ENCODE peak calls at places on chromosomes 13 and 19, in six cellular contexts. T is WTC11, C is cardiac fibroblast, U is Peyer's patch, O is hepatocyte, S is body of pancreas. G is an unnamed sample.

GRCh38 chr19:2952953-2953481 is 8.2 kb upstream of the ZNF77 start:
- DNase-seq in U (peak), S (peak), C (no peak), T (no peak), O (peak), G (no peak)

GRCh38 chr13:27379694-27380596 is 44.5 kb upstream of the GTF3A start:
- DNase-seq in T (peak), S (peak), C (peak), U (peak), O (peak), G (peak)

GRCh38 chr19:53597023-53597422 is 34.8 kb upstream of the DPRX start:
- DNase-seq in O (no peak), U (no peak), C (no peak), T (no peak), S (no peak), G (no peak)

GRCh38 chr13:87798536-87798935 is 127.4 kb downstream of the SLITRK5 start:
- DNase-seq in T (no peak), O (no peak), U (no peak), C (no peak), S (no peak), G (no peak)

GRCh38 chr13:74132152-74132767 is 1.9 kb downstream of the KLF12 start:
- DNase-seq in O (peak), S (no peak), U (peak), T (no peak), C (peak), G (no peak)

GRCh38 chr13:106795847-106796246 is 227.9 kb upstream of the ARGLU1 start:
- DNase-seq in U (no peak), C (no peak), S (no peak), T (no peak), O (no peak), G (no peak)

GRCh38 chr19:47351545-47351944 is 2.4 kb downstream of the DHX34 start:
- DNase-seq in O (no peak), T (no peak), U (no peak), S (no peak), C (peak), G (no peak)

GRCh38 chr19:48868196-48868886 is at the start of gene PLEKHA4:
- DNase-seq in U (peak), O (peak), S (peak), C (peak), T (peak), G (no peak)

GRCh38 chr13:74061939-74062595 is 72.1 kb downstream of the KLF12 start:
- DNase-seq in T (no peak), U (no peak), S (no peak), C (peak), O (no peak), G (no peak)

GRCh38 chr13:26867451-26868067 is 107.0 kb upstream of the GPR12 start:
- DNase-seq in O (peak), T (peak), C (peak), S (no peak), U (no peak), G (no peak)

GRCh38 chr19:34990578-34991192 is 9.4 kb upstream of the GRAMD1A start:
- DNase-seq in O (no peak), T (no peak), S (no peak), C (no peak), U (no peak), G (no peak)

GRCh38 chr19:38055655-38056521 is 148.9 kb downstream of the SIPA1L3 start:
- DNase-seq in O (no peak), U (no peak), C (no peak), S (no peak), T (no peak), G (no peak)

GRCh38 chr13:39784347-39784746 is 128.9 kb downstream of the COG6 start:
- DNase-seq in O (no peak), C (peak), U (no peak), S (no peak), T (no peak), G (no peak)

GRCh38 chr19:18049390-18049789 is 37.3 kb downstream of the IL12RB1 start:
- DNase-seq in C (peak), O (no peak), T (no peak), S (peak), U (peak), G (no peak)

GRCh38 chr13:49450105-49450819 is 6.2 kb downstream of the SETDB2 start:
- DNase-seq in T (no peak), S (no peak), O (no peak), C (no peak), U (no peak), G (no peak)

GRCh38 chr19:37902668-37903067 is 3.7 kb downstream of the WDR87 start:
- DNase-seq in S (peak), O (peak), T (peak), U (peak), C (peak), G (peak)

GRCh38 chr19:11196406-11197287 is 698 bp downstream of the KANK2 start:
- DNase-seq in S (peak), T (peak), O (peak), C (peak), U (no peak), G (no peak)

GRCh38 chr19:11198769-11199469 is 1.6 kb upstream of the KANK2 start:
- DNase-seq in O (no peak), U (no peak), T (no peak), S (no peak), C (no peak), G (no peak)

GRCh38 chr19:11195681-11196080 is 1.7 kb downstream of the KANK2 start:
- DNase-seq in U (no peak), T (no peak), C (no peak), O (no peak), S (no peak), G (no peak)

GRCh38 chr19:11198175-11198534 is 810 bp upstream of the KANK2 start:
- DNase-seq in T (no peak), C (no peak), U (no peak), O (no peak), S (no peak), G (no peak)

DNA sequence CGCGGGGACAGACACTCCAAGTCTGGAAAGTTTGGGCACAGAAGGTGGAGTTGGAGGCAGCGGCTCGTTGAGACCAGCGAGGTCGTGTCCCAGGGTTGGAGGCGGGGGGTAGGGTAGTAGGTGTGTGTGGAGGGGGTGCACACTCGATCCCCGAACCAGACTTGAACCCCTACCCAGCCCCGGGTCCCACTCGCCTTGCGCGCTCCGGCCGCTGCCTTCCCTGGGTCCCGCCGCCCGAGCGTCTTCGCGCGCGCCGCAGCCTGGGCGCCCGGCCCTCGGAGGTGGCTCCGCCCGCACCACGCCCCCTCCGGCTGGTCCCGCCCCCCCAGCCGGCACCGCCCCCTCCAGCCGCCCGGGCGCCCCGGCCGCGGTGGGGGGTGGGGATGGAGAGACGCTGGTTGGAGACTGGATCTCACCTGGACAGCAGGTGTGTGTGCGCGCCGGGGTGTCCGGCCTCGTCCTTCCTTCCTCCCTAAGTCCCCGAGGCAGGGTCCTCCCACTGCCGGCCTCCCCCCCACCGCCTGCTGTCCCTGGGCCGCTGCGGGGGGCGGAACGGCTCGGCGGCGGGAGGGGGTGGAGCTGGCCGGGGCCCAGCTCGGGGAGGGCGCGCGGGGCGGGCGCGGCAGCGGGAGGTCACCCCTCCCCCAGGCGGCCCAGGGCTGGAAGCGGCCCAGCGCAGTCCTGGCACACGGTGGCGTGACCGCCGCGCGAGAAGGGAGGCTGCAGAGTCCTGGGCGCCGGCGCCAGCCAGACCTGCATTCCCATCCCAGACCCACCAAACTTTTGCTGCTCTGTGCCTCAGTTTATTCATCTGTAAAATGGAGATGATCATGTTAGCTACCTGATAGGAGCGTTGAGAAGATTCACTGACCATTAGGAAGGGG is at the start of gene KANK2:
- DNase-seq in T (peak), O (peak), C (peak), S (peak), U (peak), G (peak)
- TF ChIP-seq CTCF in T (no peak), O (peak), C (no peak), S (no peak), U (no peak), G (no peak)

GRCh38 chr13:24605923-24606372 is 74.3 kb upstream of the ATP12A start:
- DNase-seq in C (peak), O (peak), T (no peak), S (peak), U (no peak), G (no peak)
- TF ChIP-seq CTCF in C (peak), O (peak), T (no peak), S (peak), U (no peak), G (peak)

DNA sequence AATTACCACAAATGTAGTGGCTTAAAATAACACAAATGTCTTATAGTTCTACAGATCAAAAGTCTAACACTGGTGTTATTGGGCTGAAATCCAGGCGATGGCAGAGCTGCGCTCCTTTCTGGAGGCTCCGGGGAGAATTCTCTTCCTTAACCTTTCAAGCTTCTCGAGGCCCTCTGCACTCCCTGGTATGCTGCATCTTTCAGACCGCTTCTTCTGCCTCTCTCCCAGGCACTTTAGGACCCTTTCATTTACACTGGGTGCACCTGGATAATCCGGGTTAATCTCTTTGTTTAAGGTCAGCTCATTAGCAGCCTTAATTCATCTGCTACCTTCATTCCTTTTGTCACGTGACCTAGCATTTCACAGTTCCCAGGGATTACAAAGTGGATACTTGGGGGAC is 211.3 kb upstream of the RFC3 start:
- DNase-seq in S (no peak), T (peak), C (peak), U (no peak), O (peak), G (no peak)
- TF ChIP-seq CTCF in S (no peak), T (no peak), C (no peak), U (no peak), O (peak), G (no peak)

GRCh38 chr13:86447479-86447878 is 648.3 kb upstream of the SLITRK6 start:
- DNase-seq in T (no peak), S (no peak), U (no peak), O (no peak), C (no peak), G (no peak)
- TF ChIP-seq CTCF in T (no peak), S (no peak), U (no peak), O (no peak), C (no peak), G (no peak)

GRCh38 chr19:50632151-50632835 is 7.4 kb downstream of the SYT3 start:
- DNase-seq in T (no peak), C (no peak), S (no peak), U (no peak), O (no peak), G (no peak)
- TF ChIP-seq CTCF in T (no peak), C (peak), S (no peak), U (no peak), O (no peak), G (no peak)

GRCh38 chr19:33216198-33216830 is 9.3 kb downstream of the SLC7A10 start:
- DNase-seq in O (no peak), U (no peak), T (peak), S (no peak), C (no peak), G (no peak)
- TF ChIP-seq CTCF in O (no peak), U (no peak), T (no peak), S (no peak), C (no peak), G (no peak)

DNA sequence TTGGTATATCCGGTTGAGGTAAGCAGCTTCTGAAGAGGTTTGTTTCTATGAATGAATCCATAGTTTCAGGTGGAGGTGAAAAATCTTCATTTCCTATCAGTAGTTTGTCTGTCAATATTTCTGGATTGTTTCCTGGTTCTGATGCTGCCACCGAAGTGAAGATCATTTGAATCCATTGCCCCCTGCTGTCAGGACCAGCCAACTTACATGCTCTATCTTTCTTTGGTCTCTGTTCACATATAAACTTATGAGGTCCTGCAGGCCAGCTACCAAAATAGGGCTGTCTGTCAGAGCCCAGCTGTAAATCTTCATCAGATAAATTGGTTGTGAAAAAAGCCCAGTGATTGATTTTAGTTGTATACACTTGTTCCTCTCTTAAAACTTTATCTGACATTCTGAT is 15.2 kb upstream of the N4BP2L1 start:
- DNase-seq in U (peak), O (peak), S (no peak), T (no peak), C (peak), G (no peak)
- TF ChIP-seq CTCF in U (peak), O (peak), S (no peak), T (no peak), C (peak), G (peak)

GRCh38 chr13:44918323-44919102 is 70.8 kb downstream of the NUFIP1 start:
- DNase-seq in U (peak), O (peak), T (peak), S (peak), C (peak), G (peak)
- TF ChIP-seq CTCF in U (peak), O (peak), T (peak), S (peak), C (peak), G (peak)

GRCh38 chr13:110306340-110306959 is 507 bp downstream of the COL4A1 start:
- DNase-seq in S (no peak), O (peak), U (peak), C (peak), T (peak), G (no peak)
- TF ChIP-seq CTCF in S (no peak), O (no peak), U (no peak), C (no peak), T (no peak), G (no peak)

G was measured in natural killer cell.